ENCODE peak calls at places on chromosomes 12 and 14, in ten cellular contexts. One of them, this sample, is unnamed.

GRCh38 chr14:94038510-94038909 is 12.4 kb downstream of the OTUB2 start:
- DNase-seq in NCI-H524: no peak
- DNase-seq in GDM1: no peak
- DNase-seq in NCI-H526: no peak
- DNase-seq in coronary artery: no peak
- DNase-seq in NCI-H1436 treated with DMSO at 0.1 percent for 48 hours: no peak
- DNase-seq in gastrocnemius medialis: no peak
- DNase-seq in GM03348: no peak
- DNase-seq in HFF-Myc: no peak
- DNase-seq in left ventricle myocardium inferior: no peak
- DNase-seq in this sample: no peak

GRCh38 chr14:97106166-97106565 is 309.0 kb downstream of the VRK1 start:
- DNase-seq in left ventricle myocardium inferior: no peak
- DNase-seq in GDM1: no peak
- DNase-seq in NCI-H1436 treated with DMSO at 0.1 percent for 48 hours: no peak
- DNase-seq in gastrocnemius medialis: no peak
- DNase-seq in GM03348: no peak
- DNase-seq in NCI-H526: no peak
- DNase-seq in NCI-H524: no peak
- DNase-seq in HFF-Myc: no peak
- DNase-seq in coronary artery: no peak
- DNase-seq in this sample: no peak

GRCh38 chr12:42977451-42978230 is 388.1 kb upstream of the PRICKLE1 start:
- DNase-seq in GDM1: no peak
- DNase-seq in gastrocnemius medialis: no peak
- DNase-seq in HFF-Myc: no peak
- DNase-seq in NCI-H526: no peak
- DNase-seq in NCI-H1436 treated with DMSO at 0.1 percent for 48 hours: no peak
- DNase-seq in NCI-H524: no peak
- DNase-seq in left ventricle myocardium inferior: no peak
- DNase-seq in coronary artery: no peak
- DNase-seq in GM03348: no peak
- DNase-seq in this sample: no peak

GRCh38 chr14:89249296-89249565 is 167.8 kb downstream of the FOXN3 start:
- DNase-seq in left ventricle myocardium inferior: no peak
- DNase-seq in GM03348: no peak
- DNase-seq in NCI-H524: no peak
- DNase-seq in HFF-Myc: no peak
- DNase-seq in NCI-H526: no peak
- DNase-seq in gastrocnemius medialis: no peak
- DNase-seq in coronary artery: no peak
- DNase-seq in GDM1: no peak
- DNase-seq in NCI-H1436 treated with DMSO at 0.1 percent for 48 hours: no peak
- DNase-seq in this sample: no peak

GRCh38 chr14:51884086-51884927 is 23.9 kb downstream of the GNG2 start:
- DNase-seq in GM03348: peak
- DNase-seq in NCI-H526: no peak
- DNase-seq in NCI-H524: peak
- DNase-seq in NCI-H1436 treated with DMSO at 0.1 percent for 48 hours: no peak
- DNase-seq in gastrocnemius medialis: no peak
- DNase-seq in HFF-Myc: peak
- DNase-seq in left ventricle myocardium inferior: no peak
- DNase-seq in GDM1: peak
- DNase-seq in coronary artery: no peak
- DNase-seq in this sample: no peak

GRCh38 chr12:6089041-6089823 is 35.2 kb downstream of the VWF start:
- DNase-seq in NCI-H526: peak
- DNase-seq in GDM1: no peak
- DNase-seq in left ventricle myocardium inferior: no peak
- DNase-seq in gastrocnemius medialis: no peak
- DNase-seq in coronary artery: no peak
- DNase-seq in GM03348: no peak
- DNase-seq in HFF-Myc: no peak
- DNase-seq in NCI-H524: no peak
- DNase-seq in NCI-H1436 treated with DMSO at 0.1 percent for 48 hours: no peak
- DNase-seq in this sample: no peak

GRCh38 chr12:12331244-12331771 is 18.7 kb downstream of the MANSC1 start:
- DNase-seq in gastrocnemius medialis: no peak
- DNase-seq in coronary artery: no peak
- DNase-seq in left ventricle myocardium inferior: no peak
- DNase-seq in GDM1: no peak
- DNase-seq in NCI-H1436 treated with DMSO at 0.1 percent for 48 hours: no peak
- DNase-seq in GM03348: no peak
- DNase-seq in NCI-H524: no peak
- DNase-seq in NCI-H526: no peak
- DNase-seq in HFF-Myc: no peak
- DNase-seq in this sample: no peak

GRCh38 chr14:95462491-95462890 is 54.0 kb downstream of the SYNE3 start:
- DNase-seq in GDM1: no peak
- DNase-seq in GM03348: no peak
- DNase-seq in HFF-Myc: no peak
- DNase-seq in left ventricle myocardium inferior: no peak
- DNase-seq in gastrocnemius medialis: no peak
- DNase-seq in coronary artery: no peak
- DNase-seq in NCI-H524: no peak
- DNase-seq in NCI-H526: no peak
- DNase-seq in NCI-H1436 treated with DMSO at 0.1 percent for 48 hours: no peak
- DNase-seq in this sample: no peak

GRCh38 chr14:52349731-52350130 is 35.6 kb downstream of the PTGER2 start:
- DNase-seq in GM03348: no peak
- DNase-seq in GDM1: no peak
- DNase-seq in coronary artery: no peak
- DNase-seq in gastrocnemius medialis: no peak
- DNase-seq in left ventricle myocardium inferior: no peak
- DNase-seq in HFF-Myc: no peak
- DNase-seq in NCI-H526: no peak
- DNase-seq in NCI-H524: no peak
- DNase-seq in NCI-H1436 treated with DMSO at 0.1 percent for 48 hours: no peak
- DNase-seq in this sample: no peak

GRCh38 chr14:53391631-53392030 is 238.5 kb upstream of the DDHD1 start:
- DNase-seq in left ventricle myocardium inferior: no peak
- DNase-seq in HFF-Myc: no peak
- DNase-seq in gastrocnemius medialis: no peak
- DNase-seq in coronary artery: no peak
- DNase-seq in NCI-H526: no peak
- DNase-seq in NCI-H524: no peak
- DNase-seq in GM03348: peak
- DNase-seq in GDM1: no peak
- DNase-seq in NCI-H1436 treated with DMSO at 0.1 percent for 48 hours: no peak
- DNase-seq in this sample: no peak

GRCh38 chr12:126950266-126950665 is 1316.7 kb upstream of the TMEM132C start:
- DNase-seq in HFF-Myc: no peak
- DNase-seq in coronary artery: no peak
- DNase-seq in NCI-H524: peak
- DNase-seq in left ventricle myocardium inferior: no peak
- DNase-seq in GM03348: no peak
- DNase-seq in NCI-H1436 treated with DMSO at 0.1 percent for 48 hours: no peak
- DNase-seq in NCI-H526: no peak
- DNase-seq in gastrocnemius medialis: no peak
- DNase-seq in GDM1: no peak
- DNase-seq in this sample: no peak

GRCh38 chr12:7012024-7012607 is 6.2 kb downstream of the LPCAT3 start:
- DNase-seq in coronary artery: no peak
- DNase-seq in NCI-H524: no peak
- DNase-seq in gastrocnemius medialis: peak
- DNase-seq in NCI-H526: no peak
- DNase-seq in GM03348: no peak
- DNase-seq in left ventricle myocardium inferior: no peak
- DNase-seq in NCI-H1436 treated with DMSO at 0.1 percent for 48 hours: no peak
- DNase-seq in GDM1: no peak
- DNase-seq in HFF-Myc: no peak
- DNase-seq in this sample: no peak

GRCh38 chr14:88612981-88613380 is 50.1 kb downstream of the ZC3H14 start:
- DNase-seq in GDM1: no peak
- DNase-seq in gastrocnemius medialis: no peak
- DNase-seq in HFF-Myc: no peak
- DNase-seq in coronary artery: no peak
- DNase-seq in NCI-H524: no peak
- DNase-seq in left ventricle myocardium inferior: no peak
- DNase-seq in GM03348: no peak
- DNase-seq in NCI-H1436 treated with DMSO at 0.1 percent for 48 hours: no peak
- DNase-seq in NCI-H526: no peak
- DNase-seq in this sample: no peak

GRCh38 chr12:88577537-88577936 is 2.7 kb downstream of the KITLG start:
- DNase-seq in NCI-H524: no peak
- DNase-seq in coronary artery: no peak
- DNase-seq in GM03348: peak
- DNase-seq in left ventricle myocardium inferior: no peak
- DNase-seq in GDM1: no peak
- DNase-seq in NCI-H526: no peak
- DNase-seq in HFF-Myc: no peak
- DNase-seq in gastrocnemius medialis: no peak
- DNase-seq in NCI-H1436 treated with DMSO at 0.1 percent for 48 hours: no peak
- DNase-seq in this sample: no peak

GRCh38 chr14:77989441-77989891 is 180.7 kb upstream of the NRXN3 start:
- DNase-seq in left ventricle myocardium inferior: peak
- DNase-seq in NCI-H1436 treated with DMSO at 0.1 percent for 48 hours: no peak
- DNase-seq in HFF-Myc: no peak
- DNase-seq in coronary artery: no peak
- DNase-seq in gastrocnemius medialis: no peak
- DNase-seq in NCI-H524: no peak
- DNase-seq in GDM1: no peak
- DNase-seq in GM03348: no peak
- DNase-seq in NCI-H526: no peak
- DNase-seq in this sample: no peak

This sample was measured in CD4-positive, alpha-beta T cell.